ENCODE peak calls at places on chromosomes 2 and 18, in six cellular contexts. F is fibroblast of lung, J is MM.1S, T is IMR-90, Z is SK-N-MC, G is neuronal stem cell. M is an unnamed sample.

GRCh38 chr2:63047534-63048281 is 2.9 kb upstream of the OTX1 start:
- DNase-seq in T (no peak), Z (no peak), F (no peak), J (no peak), G (peak; percentile 43), M (no peak)

GRCh38 chr18:58359226-58360019 is 269.5 kb downstream of the ALPK2 start:
- DNase-seq in G (no peak), T (peak; percentile 33), Z (no peak), F (peak; percentile 88), J (no peak), M (peak; percentile 37)

GRCh38 chr2:18829331-18829902 is 240.0 kb upstream of the NT5C1B start:
- DNase-seq in J (no peak), F (peak; percentile 94), G (no peak), T (peak; percentile 59), Z (no peak), M (peak; percentile 37)

GRCh38 chr2:160703648-160704585 is 210.3 kb upstream of the RBMS1 start:
- DNase-seq in F (no peak), J (peak; percentile 93), Z (peak; percentile 92), G (peak; percentile 78), T (no peak), M (peak; percentile 20)

GRCh38 chr2:54655051-54655809 is 68.2 kb upstream of the EML6 start:
- DNase-seq in G (no peak), Z (no peak), F (no peak), T (peak; percentile 69), J (no peak), M (no peak)

GRCh38 chr2:151243468-151243867 is 18.2 kb downstream of the RBM43 start:
- DNase-seq in Z (no peak), T (no peak), F (no peak), J (no peak), G (no peak), M (no peak)

GRCh38 chr2:127498386-127498785 is 27.9 kb downstream of the IWS1 start:
- DNase-seq in T (peak; percentile 81), Z (peak; percentile 47), G (no peak), F (no peak), J (no peak), M (peak; percentile 93)

GRCh38 chr2:186457908-186458307 is 28.2 kb upstream of the ZC3H15 start:
- DNase-seq in T (no peak), F (peak; percentile 42), G (no peak), J (no peak), Z (no peak), M (no peak)

GRCh38 chr2:181861379-181861778 is 30.2 kb upstream of the ITPRID2 start:
- DNase-seq in F (no peak), J (no peak), G (no peak), T (no peak), Z (no peak), M (no peak)

GRCh38 chr2:170917219-170917851 is 11.7 kb upstream of the GORASP2 start:
- DNase-seq in F (no peak), G (no peak), J (no peak), T (no peak), Z (no peak), M (no peak)

GRCh38 chr2:181462032-181462431 is 4.8 kb downstream of the ITGA4 start:
- DNase-seq in J (peak; percentile 43), F (no peak), Z (no peak), T (peak; percentile 6), G (no peak), M (peak; percentile 16)

GRCh38 chr2:96538487-96539214 is 2.1 kb downstream of the ARID5A start:
- DNase-seq in T (no peak), G (peak; percentile 75), F (peak; percentile 50), J (peak; percentile 90), Z (no peak), M (no peak)

GRCh38 chr2:202908186-202908585 is 3.3 kb downstream of the WDR12 start:
- DNase-seq in Z (no peak), T (no peak), G (no peak), F (no peak), J (no peak), M (no peak)

GRCh38 chr2:142682528-142682927 is 194.9 kb upstream of the KYNU start:
- DNase-seq in G (no peak), J (no peak), Z (no peak), F (peak; percentile 29), T (peak; percentile 45), M (peak; percentile 42)

GRCh38 chr2:25286025-25286400 is 55.7 kb downstream of the DNMT3A start:
- DNase-seq in J (no peak), F (no peak), G (no peak), Z (no peak), T (no peak), M (no peak)

GRCh38 chr18:74946646-74947045 is 262.3 kb downstream of the PTGR3 start:
- DNase-seq in Z (no peak), J (no peak), G (no peak), F (no peak), T (peak; percentile 52), M (no peak)

GRCh38 chr18:6565336-6566081 is 150.8 kb upstream of the L3MBTL4 start:
- DNase-seq in Z (no peak), J (no peak), G (no peak), F (no peak), T (no peak), M (no peak)

GRCh38 chr2:187009483-187010239 is 160.7 kb upstream of the ZSWIM2 start:
- DNase-seq in T (no peak), F (no peak), Z (no peak), J (no peak), G (no peak), M (no peak)

GRCh38 chr2:64399521-64399920 is 54.4 kb upstream of the LGALSL start:
- DNase-seq in T (no peak), F (no peak), G (no peak), J (no peak), Z (no peak), M (no peak)

GRCh38 chr18:75125359-75126331 is 83.3 kb downstream of the PTGR3 start:
- DNase-seq in G (no peak), J (no peak), T (no peak), F (peak; percentile 15), Z (no peak), M (no peak)

GRCh38 chr18:41396861-41397260 is 558.2 kb upstream of the PIK3C3 start:
- DNase-seq in Z (no peak), F (no peak), G (no peak), J (no peak), T (peak; percentile 1), M (no peak)

GRCh38 chr18:14970027-14970426 is 222.1 kb downstream of the ANKRD30B start:
- DNase-seq in J (no peak), F (no peak), Z (no peak), G (no peak), T (no peak), M (peak; percentile 0)

GRCh38 chr18:24488824-24489493 is 28.5 kb downstream of the HRH4 start:
- DNase-seq in T (peak; percentile 41), F (peak; percentile 14), Z (peak; percentile 12), J (peak; percentile 66), G (peak; percentile 36), M (peak; percentile 81)

GRCh38 chr18:27668126-27668525 is 483.0 kb upstream of the CHST9 start:
- DNase-seq in Z (no peak), T (no peak), G (no peak), F (peak; percentile 61), J (no peak), M (peak; percentile 19)

GRCh38 chr2:102451968-102452367 is 21.1 kb upstream of the SLC9A4 start:
- DNase-seq in F (no peak), Z (no peak), J (no peak), G (no peak), T (no peak), M (no peak)

GRCh38 chr2:86337235-86338099 is at the start of gene REEP1:
- DNase-seq in J (peak; percentile 62), F (peak; percentile 13), G (peak; percentile 33), T (no peak), Z (no peak), M (peak; percentile 42)
- H3K4me3 ChIP-seq in J (peak within 1 kb of the TSS; percentile 78), F (no peak within 1 kb of the TSS), G (peak within 1 kb of the TSS; percentile 80), T (no peak within 1 kb of the TSS), Z (peak within 1 kb of the TSS; percentile 77), M (peak within 1 kb of the TSS; percentile 47)

GRCh38 chr2:135662088-135662487 is 79.6 kb upstream of the UBXN4 start:
- DNase-seq in F (peak; percentile 67), J (no peak), T (peak; percentile 55), Z (no peak), G (no peak), M (no peak)
- H3K9ac ChIP-seq in F (no peak overlapping the region), J (no peak overlapping the region), T (no peak overlapping the region), Z (no peak overlapping the region), G (no peak overlapping the region), M (no peak overlapping the region)

GRCh38 chr2:14634223-14634884 is 1.8 kb downstream of the LRATD1 start:
- DNase-seq in Z (no peak), T (peak; percentile 54), F (peak; percentile 76), J (peak; percentile 31), G (peak; percentile 78), M (peak; percentile 44)

GRCh38 chr2:14634885-14635871 is 2.7 kb downstream of the LRATD1 start:
- DNase-seq in G (peak; percentile 46), T (peak; percentile 16), J (no peak), Z (no peak), F (peak; percentile 72), M (peak; percentile 46)

GRCh38 chr2:14633031-14633430 is 514 bp downstream of the LRATD1 start:
- DNase-seq in F (no peak), T (no peak), Z (no peak), G (no peak), J (no peak), M (no peak)

GRCh38 chr2:14632133-14632936 is at the start of gene LRATD1:
- DNase-seq in J (no peak), G (peak; percentile 89), Z (no peak), F (peak; percentile 86), T (peak; percentile 55), M (peak; percentile 81)

DNA sequence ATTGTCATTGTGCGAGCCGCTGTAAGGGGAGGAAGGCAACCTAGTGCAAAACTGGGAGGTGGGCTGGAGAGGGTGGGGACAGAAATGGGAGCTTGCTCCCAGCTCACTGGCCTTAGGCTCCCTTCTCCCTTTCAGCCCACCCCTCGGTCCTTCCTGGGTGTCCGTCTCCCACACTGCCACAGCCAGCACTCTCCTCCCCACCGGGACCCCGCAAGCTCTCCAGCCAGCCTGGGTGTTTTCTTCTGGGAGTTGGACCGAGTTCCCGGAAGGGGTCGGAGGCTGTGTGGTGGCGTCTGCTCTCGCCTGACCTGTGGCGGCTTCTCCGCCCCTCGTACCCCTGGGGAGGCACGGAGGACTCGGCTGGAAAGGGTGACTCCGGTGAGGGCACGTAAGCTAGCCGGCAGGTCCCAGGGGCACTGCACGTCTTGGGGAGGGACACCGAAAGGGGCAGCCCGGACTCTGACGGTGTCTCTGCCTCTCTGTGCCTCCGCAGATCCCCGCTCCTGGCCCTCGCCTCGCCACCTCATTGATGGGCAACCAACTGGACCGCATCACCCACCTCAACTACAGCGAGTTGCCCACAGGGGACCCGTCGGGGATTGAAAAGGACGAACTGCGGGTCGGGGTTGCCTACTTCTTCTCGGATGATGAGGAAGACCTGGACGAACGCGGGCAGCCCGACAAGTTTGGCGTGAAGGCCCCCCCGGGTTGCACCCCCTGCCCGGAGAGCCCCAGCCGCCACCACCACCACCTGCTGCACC is 1.1 kb downstream of the LRATD1 start:
- DNase-seq in J (no peak), F (no peak), T (no peak), Z (no peak), G (peak; percentile 29), M (no peak)
- H3K4me3 ChIP-seq in J (no peak overlapping the region), F (peak overlapping the region; percentile 65), T (no peak overlapping the region), Z (no peak overlapping the region), G (peak overlapping the region; percentile 88), M (peak overlapping the region; percentile 82)

DNA sequence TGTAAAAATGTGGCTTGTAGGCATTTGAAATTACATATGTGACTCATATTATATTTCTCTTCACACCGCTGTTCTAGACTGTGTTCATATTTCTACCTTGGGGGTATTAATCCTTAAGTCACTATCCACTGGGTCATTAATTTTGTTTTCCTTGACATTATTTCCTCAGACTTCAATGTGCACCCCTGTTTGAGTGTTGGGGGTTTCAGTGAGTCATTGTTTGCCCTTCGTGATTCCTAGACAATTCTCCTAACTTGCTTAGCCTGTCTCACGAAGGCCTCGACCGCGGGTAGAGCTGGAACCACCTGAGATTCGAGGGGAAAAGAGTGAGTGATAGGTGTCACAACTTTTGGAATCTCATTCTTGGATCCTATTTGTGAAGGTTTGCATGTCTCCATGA is 35.1 kb downstream of the NPAS2 start:
- DNase-seq in T (no peak), G (no peak), J (no peak), F (no peak), Z (no peak), M (no peak)
- H3K9ac ChIP-seq in T (no peak overlapping the region), G (no peak overlapping the region), J (no peak overlapping the region), F (no peak overlapping the region), Z (no peak overlapping the region), M (no peak overlapping the region)